ENCODE peak calls at places on chromosomes 12 and 14, in ten cellular contexts. I is HL-60, F is EL, T is fibroblast of the conjunctiva, U is lower leg skin, K is GM20000, J is C1 segment of cervical spinal cord, W is endodermal cell, O is RWPE2, C is NCI-H1092. S is an unnamed sample.

GRCh38 chr14:105089746-105090492 is 24.7 kb upstream of the GPR132 start:
- DNase-seq in T (no peak), U (no peak), C (no peak), I (no peak), K (peak), O (peak), F (no peak), J (no peak), W (no peak), S (no peak)

GRCh38 chr14:22650960-22651521 is 6.9 kb upstream of the OR6J1 start:
- DNase-seq in U (no peak), C (no peak), T (no peak), F (peak), K (no peak), W (no peak), I (peak), J (no peak), O (no peak), S (no peak)

GRCh38 chr14:34649344-34649743 is 19.4 kb upstream of the SNX6 start:
- DNase-seq in J (no peak), T (peak), U (no peak), K (no peak), W (no peak), F (peak), O (no peak), I (no peak), C (no peak), S (no peak)

GRCh38 chr14:21431126-21431525 is 24.8 kb downstream of the CHD8 start:
- DNase-seq in T (no peak), U (peak), W (no peak), K (no peak), I (no peak), C (no peak), J (no peak), O (no peak), F (no peak), S (no peak)

GRCh38 chr14:90446405-90446804 is 49.6 kb downstream of the CALM1 start:
- DNase-seq in U (peak), T (no peak), O (no peak), W (peak), F (no peak), J (no peak), K (no peak), I (no peak), C (no peak), S (no peak)

GRCh38 chr14:91387135-91387849 is 30.3 kb downstream of the CCDC88C start:
- DNase-seq in U (no peak), W (no peak), J (no peak), K (no peak), O (no peak), T (no peak), F (no peak), C (peak), I (no peak), S (no peak)

GRCh38 chr14:75010472-75010871 is 7.8 kb downstream of the EIF2B2 start:
- DNase-seq in U (no peak), O (no peak), I (no peak), J (no peak), C (no peak), F (no peak), T (no peak), K (no peak), W (no peak), S (no peak)

GRCh38 chr12:40152783-40153383 is 47.0 kb upstream of the SLC2A13 start:
- DNase-seq in K (peak), T (peak), J (no peak), W (peak), O (no peak), C (no peak), U (peak), I (no peak), F (peak), S (no peak)

GRCh38 chr12:33476058-33476457 is 36.4 kb upstream of the SYT10 start:
- DNase-seq in J (no peak), I (no peak), T (no peak), W (no peak), C (no peak), U (no peak), O (no peak), K (no peak), F (no peak), S (no peak)

GRCh38 chr12:130705174-130705880 is 10.8 kb downstream of the RIMBP2 start:
- DNase-seq in U (peak), K (no peak), W (peak), O (no peak), F (no peak), I (no peak), J (no peak), T (no peak), C (no peak), S (no peak)

GRCh38 chr12:46675736-46676135 is 150.1 kb downstream of the SLC38A4 start:
- DNase-seq in U (peak), T (peak), C (no peak), I (no peak), K (peak), F (peak), W (peak), J (no peak), O (no peak), S (no peak)

GRCh38 chr12:14473707-14474287 is 93.9 kb downstream of the PLBD1 start:
- DNase-seq in O (no peak), T (no peak), C (no peak), F (no peak), K (no peak), W (no peak), U (no peak), J (no peak), I (no peak), S (no peak)

GRCh38 chr14:88542857-88543795 is 11.7 kb downstream of the PTPN21 start:
- DNase-seq in W (no peak), J (no peak), O (no peak), F (no peak), C (no peak), U (no peak), T (no peak), I (no peak), K (no peak), S (no peak)

GRCh38 chr12:56336361-56337167 is 2.1 kb upstream of the IL23A start:
- DNase-seq in J (peak), K (peak), C (no peak), U (no peak), W (no peak), O (no peak), T (no peak), F (no peak), I (peak), S (peak)

GRCh38 chr14:91173221-91173670 is 59.4 kb downstream of the DGLUCY start:
- DNase-seq in U (peak), C (peak), I (peak), K (peak), W (peak), F (peak), T (peak), J (peak), O (peak), S (peak)

GRCh38 chr12:80590085-80590484 is 117.3 kb upstream of the MYF6 start:
- DNase-seq in T (no peak), W (no peak), U (no peak), I (no peak), F (peak), C (no peak), O (no peak), J (no peak), K (no peak), S (no peak)

GRCh38 chr14:35534130-35534883 is at the start of gene INSM2:
- DNase-seq in O (no peak), U (peak), I (no peak), C (peak), T (no peak), J (no peak), F (no peak), K (peak), W (no peak), S (peak)

GRCh38 chr12:64752833-64753238 is 6.4 kb downstream of the GNS start:
- DNase-seq in T (no peak), F (no peak), O (no peak), U (no peak), J (no peak), I (no peak), K (no peak), C (no peak), W (no peak), S (no peak)

GRCh38 chr14:72649603-72650227 is 244.2 kb downstream of the DPF3 start:
- DNase-seq in I (no peak), F (no peak), W (no peak), K (no peak), U (no peak), T (no peak), C (no peak), O (no peak), J (no peak), S (no peak)

GRCh38 chr12:79689477-79690155 is 1.1 kb downstream of the PAWR start:
- DNase-seq in W (peak), K (peak), J (peak), O (no peak), U (peak), C (no peak), I (no peak), T (no peak), F (peak), S (peak)

GRCh38 chr12:67034110-67034879 is 234.9 kb upstream of the CAND1 start:
- DNase-seq in T (no peak), J (no peak), U (no peak), K (no peak), W (no peak), O (peak), C (no peak), I (no peak), F (peak), S (peak)

GRCh38 chr14:41037388-41037787 is 569.3 kb upstream of the LRFN5 start:
- DNase-seq in W (no peak), J (no peak), F (no peak), O (no peak), K (no peak), I (no peak), T (no peak), U (no peak), C (no peak), S (no peak)

GRCh38 chr14:32934891-32935633 is 3.6 kb upstream of the NPAS3 start:
- DNase-seq in I (no peak), K (peak), J (peak), C (no peak), O (no peak), U (peak), W (peak), T (no peak), F (no peak), S (peak)

GRCh38 chr14:94682736-94683135 is 70.5 kb downstream of the SERPINA3 start:
- DNase-seq in K (no peak), F (no peak), U (peak), O (no peak), W (no peak), C (no peak), T (no peak), J (no peak), I (no peak), S (no peak)

GRCh38 chr12:82857911-82858533 is 171.3 kb downstream of the TMTC2 start:
- DNase-seq in J (no peak), O (no peak), F (no peak), K (no peak), I (no peak), U (no peak), T (no peak), W (peak), C (no peak), S (peak)

GRCh38 chr14:71550367-71550766 is 381.9 kb upstream of the RGS6 start:
- DNase-seq in U (no peak), W (no peak), T (no peak), J (no peak), C (no peak), K (peak), O (no peak), F (no peak), I (no peak), S (no peak)

GRCh38 chr12:70197362-70197744 is 45.9 kb upstream of the CNOT2 start:
- DNase-seq in C (no peak), J (no peak), I (no peak), U (no peak), W (no peak), F (no peak), O (no peak), K (no peak), T (peak), S (no peak)

GRCh38 chr14:41972531-41972930 is 365.9 kb downstream of the LRFN5 start:
- DNase-seq in C (no peak), K (no peak), O (no peak), I (no peak), T (no peak), J (no peak), F (no peak), W (no peak), U (no peak), S (no peak)

GRCh38 chr12:94994312-94994711 is 9.2 kb downstream of the NDUFA12 start:
- DNase-seq in F (peak), K (no peak), U (no peak), O (peak), C (no peak), W (no peak), I (no peak), J (no peak), T (no peak), S (no peak)